ENCODE peak calls at places on chromosomes 2 and 18, in ten cellular contexts. One of them, this sample, is unnamed.

GRCh38 chr2:47519147-47519537 is 116.2 kb downstream of the MSH2 start:
- DNase-seq in IMR-90: no peak
- DNase-seq in transverse colon: no peak
- DNase-seq in heart left ventricle: no peak
- DNase-seq in Peyer's patch: no peak
- DNase-seq in K562: no peak
- DNase-seq in tibial nerve: no peak
- DNase-seq in ovary: no peak
- DNase-seq in body of pancreas: no peak
- DNase-seq in sigmoid colon: no peak
- DNase-seq in this sample: no peak

GRCh38 chr18:34697891-34698290 is 12.2 kb upstream of the DTNA start:
- DNase-seq in IMR-90: no peak
- DNase-seq in transverse colon: no peak
- DNase-seq in heart left ventricle: no peak
- DNase-seq in Peyer's patch: no peak
- DNase-seq in K562: no peak
- DNase-seq in tibial nerve: no peak
- DNase-seq in ovary: no peak
- DNase-seq in body of pancreas: no peak
- DNase-seq in sigmoid colon: no peak
- DNase-seq in this sample: no peak

GRCh38 chr18:75343389-75343788 is 84.1 kb downstream of the SMIM21 start:
- DNase-seq in IMR-90: no peak
- DNase-seq in transverse colon: no peak
- DNase-seq in heart left ventricle: no peak
- DNase-seq in Peyer's patch: no peak
- DNase-seq in K562: no peak
- DNase-seq in tibial nerve: no peak
- DNase-seq in ovary: no peak
- DNase-seq in body of pancreas: no peak
- DNase-seq in sigmoid colon: no peak
- DNase-seq in this sample: no peak

GRCh38 chr18:23683671-23684070 is 5.6 kb upstream of the LAMA3 start:
- DNase-seq in IMR-90: peak; percentile 20
- DNase-seq in transverse colon: no peak
- DNase-seq in heart left ventricle: no peak
- DNase-seq in Peyer's patch: no peak
- DNase-seq in K562: no peak
- DNase-seq in tibial nerve: no peak
- DNase-seq in ovary: no peak
- DNase-seq in body of pancreas: no peak
- DNase-seq in sigmoid colon: no peak
- DNase-seq in this sample: peak; percentile 32

GRCh38 chr2:125837108-125837507 is 818.9 kb upstream of the GYPC start:
- DNase-seq in IMR-90: no peak
- DNase-seq in transverse colon: no peak
- DNase-seq in heart left ventricle: no peak
- DNase-seq in Peyer's patch: no peak
- DNase-seq in K562: no peak
- DNase-seq in tibial nerve: no peak
- DNase-seq in ovary: no peak
- DNase-seq in body of pancreas: no peak
- DNase-seq in sigmoid colon: no peak
- DNase-seq in this sample: no peak

GRCh38 chr18:48525671-48526070 is 13.2 kb upstream of the CTIF start:
- DNase-seq in IMR-90: no peak
- DNase-seq in transverse colon: no peak
- DNase-seq in heart left ventricle: no peak
- DNase-seq in Peyer's patch: no peak
- DNase-seq in K562: no peak
- DNase-seq in tibial nerve: no peak
- DNase-seq in ovary: no peak
- DNase-seq in body of pancreas: no peak
- DNase-seq in sigmoid colon: no peak
- DNase-seq in this sample: no peak

GRCh38 chr2:232488721-232489300 is 1.2 kb upstream of the ECEL1 start:
- DNase-seq in IMR-90: no peak
- DNase-seq in transverse colon: no peak
- DNase-seq in heart left ventricle: peak; percentile 20
- DNase-seq in Peyer's patch: no peak
- DNase-seq in K562: no peak
- DNase-seq in tibial nerve: no peak
- DNase-seq in ovary: no peak
- DNase-seq in body of pancreas: no peak
- DNase-seq in sigmoid colon: peak; percentile 27
- DNase-seq in this sample: no peak

GRCh38 chr2:9380702-9381628 is 42.4 kb downstream of the ITGB1BP1 start:
- DNase-seq in IMR-90: peak; percentile 95
- DNase-seq in transverse colon: peak; percentile 52
- DNase-seq in heart left ventricle: no peak
- DNase-seq in Peyer's patch: no peak
- DNase-seq in K562: no peak
- DNase-seq in tibial nerve: peak; percentile 51
- DNase-seq in ovary: no peak
- DNase-seq in body of pancreas: peak; percentile 65
- DNase-seq in sigmoid colon: peak; percentile 79
- DNase-seq in this sample: no peak

GRCh38 chr2:38077431-38077769 is 1.4 kb upstream of the CYP1B1 start:
- DNase-seq in IMR-90: no peak
- DNase-seq in transverse colon: no peak
- DNase-seq in heart left ventricle: no peak
- DNase-seq in Peyer's patch: no peak
- DNase-seq in K562: no peak
- DNase-seq in tibial nerve: no peak
- DNase-seq in ovary: no peak
- DNase-seq in body of pancreas: no peak
- DNase-seq in sigmoid colon: no peak
- DNase-seq in this sample: no peak
- TF ChIP-seq CTCF in IMR-90: no peak
- TF ChIP-seq CTCF in transverse colon: no peak
- TF ChIP-seq CTCF in heart left ventricle: no peak
- TF ChIP-seq CTCF in Peyer's patch: no peak
- TF ChIP-seq CTCF in K562: no peak
- TF ChIP-seq CTCF in tibial nerve: no peak
- TF ChIP-seq CTCF in ovary: no peak
- TF ChIP-seq CTCF in body of pancreas: no peak
- TF ChIP-seq CTCF in sigmoid colon: no peak
- TF ChIP-seq CTCF in this sample: no peak

DNA sequence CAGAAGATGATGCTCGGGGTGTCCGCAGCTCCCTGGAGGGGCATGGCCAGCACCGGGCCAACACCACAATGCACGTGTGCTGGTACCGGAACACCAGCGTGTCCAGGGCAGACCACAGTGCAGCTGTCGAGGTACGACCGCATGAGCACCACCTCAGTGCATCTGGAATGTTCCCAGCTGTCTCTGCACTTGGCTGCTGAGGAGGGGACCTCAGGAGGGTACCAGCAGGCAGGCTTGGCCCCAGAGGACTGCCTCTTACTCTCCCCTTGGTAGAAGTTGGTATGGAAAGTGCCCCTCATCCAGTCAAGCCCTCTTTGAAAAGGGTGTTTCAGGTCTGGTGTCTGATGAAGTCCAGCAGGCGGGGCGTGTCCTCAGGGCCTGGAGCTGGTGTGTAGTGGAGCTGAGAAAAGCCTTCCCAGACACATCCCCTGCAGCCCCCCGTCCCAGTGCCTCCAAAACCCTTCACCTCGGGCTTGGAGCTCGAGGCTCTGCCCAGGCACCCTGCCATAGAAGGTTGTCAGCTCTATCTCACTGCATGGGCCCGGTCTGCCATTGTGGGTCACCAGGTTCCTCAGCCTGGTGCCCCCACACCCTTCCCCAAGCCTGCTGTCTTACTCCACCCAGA is 16.7 kb downstream of the STK25 start:
- DNase-seq in IMR-90: no peak
- DNase-seq in transverse colon: no peak
- DNase-seq in heart left ventricle: no peak
- DNase-seq in Peyer's patch: no peak
- DNase-seq in K562: no peak
- DNase-seq in tibial nerve: no peak
- DNase-seq in ovary: no peak
- DNase-seq in body of pancreas: no peak
- DNase-seq in sigmoid colon: no peak
- DNase-seq in this sample: no peak
- TF ChIP-seq POLR2A in IMR-90: no peak
- TF ChIP-seq POLR2A in transverse colon: no peak
- TF ChIP-seq POLR2A in heart left ventricle: no peak
- TF ChIP-seq POLR2A in Peyer's patch: no peak
- TF ChIP-seq POLR2A in K562: no peak
- TF ChIP-seq POLR2A in tibial nerve: no peak
- TF ChIP-seq POLR2A in ovary: no peak
- TF ChIP-seq POLR2A in body of pancreas: no peak
- TF ChIP-seq POLR2A in sigmoid colon: no peak
- TF ChIP-seq POLR2A in this sample: no peak

GRCh38 chr2:25311866-25312575 is 29.7 kb downstream of the DNMT3A start:
- DNase-seq in IMR-90: no peak
- DNase-seq in transverse colon: no peak
- DNase-seq in heart left ventricle: no peak
- DNase-seq in Peyer's patch: no peak
- DNase-seq in K562: no peak
- DNase-seq in tibial nerve: no peak
- DNase-seq in ovary: peak; percentile 65
- DNase-seq in body of pancreas: peak; percentile 78
- DNase-seq in sigmoid colon: no peak
- DNase-seq in this sample: peak; percentile 96

GRCh38 chr2:25312958-25313710 is 28.6 kb downstream of the DNMT3A start:
- DNase-seq in IMR-90: no peak
- DNase-seq in transverse colon: no peak
- DNase-seq in heart left ventricle: peak; percentile 37
- DNase-seq in Peyer's patch: no peak
- DNase-seq in K562: no peak
- DNase-seq in tibial nerve: no peak
- DNase-seq in ovary: no peak
- DNase-seq in body of pancreas: no peak
- DNase-seq in sigmoid colon: no peak
- DNase-seq in this sample: no peak

GRCh38 chr2:25309402-25309801 is 32.3 kb downstream of the DNMT3A start:
- DNase-seq in IMR-90: peak; percentile 50
- DNase-seq in transverse colon: peak; percentile 69
- DNase-seq in heart left ventricle: no peak
- DNase-seq in Peyer's patch: peak; percentile 57
- DNase-seq in K562: peak; percentile 74
- DNase-seq in tibial nerve: peak; percentile 43
- DNase-seq in ovary: no peak
- DNase-seq in body of pancreas: peak; percentile 48
- DNase-seq in sigmoid colon: no peak
- DNase-seq in this sample: peak; percentile 27

GRCh38 chr2:25310690-25310964 is 31.1 kb downstream of the DNMT3A start:
- DNase-seq in IMR-90: no peak
- DNase-seq in transverse colon: no peak
- DNase-seq in heart left ventricle: no peak
- DNase-seq in Peyer's patch: no peak
- DNase-seq in K562: no peak
- DNase-seq in tibial nerve: no peak
- DNase-seq in ovary: no peak
- DNase-seq in body of pancreas: no peak
- DNase-seq in sigmoid colon: no peak
- DNase-seq in this sample: no peak

GRCh38 chr2:25310965-25311865 is 30.5 kb downstream of the DNMT3A start:
- DNase-seq in IMR-90: no peak
- DNase-seq in transverse colon: peak; percentile 85
- DNase-seq in heart left ventricle: peak; percentile 84
- DNase-seq in Peyer's patch: no peak
- DNase-seq in K562: no peak
- DNase-seq in tibial nerve: no peak
- DNase-seq in ovary: no peak
- DNase-seq in body of pancreas: peak; percentile 91
- DNase-seq in sigmoid colon: no peak
- DNase-seq in this sample: peak; percentile 86
- H3K4me1 ChIP-seq in IMR-90: peaks cover 7% of the 10 kb centered on the region
- H3K4me1 ChIP-seq in transverse colon: peaks cover 65% of the 10 kb centered on the region
- H3K4me1 ChIP-seq in heart left ventricle: peaks cover 96% of the 10 kb centered on the region
- H3K4me1 ChIP-seq in Peyer's patch: peaks cover 22% of the 10 kb centered on the region
- H3K4me1 ChIP-seq in K562: no peaks in the 10 kb centered on the region
- H3K4me1 ChIP-seq in tibial nerve: peaks cover 89% of the 10 kb centered on the region
- H3K4me1 ChIP-seq in ovary: peaks cover 27% of the 10 kb centered on the region
- H3K4me1 ChIP-seq in body of pancreas: peaks cover 69% of the 10 kb centered on the region
- H3K4me1 ChIP-seq in sigmoid colon: peaks cover 97% of the 10 kb centered on the region
- H3K4me1 ChIP-seq in this sample: peaks cover 61% of the 10 kb centered on the region

GRCh38 chr2:134489732-134490384 is 228.9 kb downstream of the TMEM163 start:
- DNase-seq in IMR-90: no peak
- DNase-seq in transverse colon: no peak
- DNase-seq in heart left ventricle: no peak
- DNase-seq in Peyer's patch: no peak
- DNase-seq in K562: no peak
- DNase-seq in tibial nerve: no peak
- DNase-seq in ovary: no peak
- DNase-seq in body of pancreas: no peak
- DNase-seq in sigmoid colon: no peak
- DNase-seq in this sample: no peak

GRCh38 chr2:134493797-134494196 is 225.0 kb downstream of the TMEM163 start:
- DNase-seq in IMR-90: no peak
- DNase-seq in transverse colon: no peak
- DNase-seq in heart left ventricle: no peak
- DNase-seq in Peyer's patch: no peak
- DNase-seq in K562: no peak
- DNase-seq in tibial nerve: no peak
- DNase-seq in ovary: no peak
- DNase-seq in body of pancreas: no peak
- DNase-seq in sigmoid colon: no peak
- DNase-seq in this sample: no peak

GRCh38 chr2:134490535-134490934 is 228.3 kb downstream of the TMEM163 start:
- DNase-seq in IMR-90: no peak
- DNase-seq in transverse colon: no peak
- DNase-seq in heart left ventricle: no peak
- DNase-seq in Peyer's patch: no peak
- DNase-seq in K562: no peak
- DNase-seq in tibial nerve: no peak
- DNase-seq in ovary: no peak
- DNase-seq in body of pancreas: no peak
- DNase-seq in sigmoid colon: no peak
- DNase-seq in this sample: no peak

GRCh38 chr2:134491022-134491421 is 227.8 kb downstream of the TMEM163 start:
- DNase-seq in IMR-90: no peak
- DNase-seq in transverse colon: no peak
- DNase-seq in heart left ventricle: no peak
- DNase-seq in Peyer's patch: no peak
- DNase-seq in K562: no peak
- DNase-seq in tibial nerve: no peak
- DNase-seq in ovary: no peak
- DNase-seq in body of pancreas: no peak
- DNase-seq in sigmoid colon: no peak
- DNase-seq in this sample: no peak

DNA sequence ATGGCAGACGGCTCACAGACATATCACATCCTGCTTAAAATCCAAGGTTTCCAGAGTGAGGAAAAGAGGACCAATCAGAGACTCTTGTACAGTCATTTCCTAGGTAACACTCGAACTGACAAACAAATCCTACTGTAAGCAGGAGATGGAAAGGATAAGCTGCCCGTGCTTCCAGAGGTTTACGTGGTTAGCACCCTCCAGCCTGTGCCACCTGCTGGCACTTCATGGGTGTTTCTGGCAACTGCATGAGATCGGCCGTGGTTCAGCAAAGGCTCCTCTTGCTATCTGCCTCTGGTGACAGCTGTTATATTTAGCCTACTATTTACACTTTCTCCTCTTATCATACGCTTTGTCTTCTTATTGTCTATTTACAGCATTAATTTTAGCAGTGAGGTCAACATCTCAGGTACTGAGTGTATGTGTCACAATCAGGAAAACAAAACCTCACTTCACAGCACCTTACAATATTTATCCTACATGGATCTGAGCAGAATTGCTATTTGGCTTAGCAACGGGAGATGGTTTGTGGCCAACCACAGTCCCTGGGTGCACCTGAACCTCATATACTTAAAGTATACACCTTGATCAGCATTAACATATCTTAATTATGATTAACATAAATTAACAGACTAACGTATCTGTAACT is 226.9 kb downstream of the TMEM163 start:
- DNase-seq in IMR-90: no peak
- DNase-seq in transverse colon: no peak
- DNase-seq in heart left ventricle: no peak
- DNase-seq in Peyer's patch: no peak
- DNase-seq in K562: no peak
- DNase-seq in tibial nerve: no peak
- DNase-seq in ovary: no peak
- DNase-seq in body of pancreas: peak; percentile 53
- DNase-seq in sigmoid colon: no peak
- DNase-seq in this sample: no peak
- TF ChIP-seq CTCF in IMR-90: no peak
- TF ChIP-seq CTCF in transverse colon: peak; percentile 13
- TF ChIP-seq CTCF in heart left ventricle: no peak
- TF ChIP-seq CTCF in Peyer's patch: no peak
- TF ChIP-seq CTCF in K562: no peak
- TF ChIP-seq CTCF in tibial nerve: no peak
- TF ChIP-seq CTCF in ovary: no peak
- TF ChIP-seq CTCF in body of pancreas: peak; percentile 28
- TF ChIP-seq CTCF in sigmoid colon: no peak
- TF ChIP-seq CTCF in this sample: no peak